ENCODE peak calls at places on chromosomes 11 and 22, in eight cellular contexts. I, V, B, L, H, T, X and A are unnamed samples. For H3K27me3 and H3K9me3, the result is how much of the 10 kb centered on the place peaks cover.

GRCh38 chr11:22707119-22707899 is 40.9 kb downstream of the GAS2 start:
- DNase-seq in I (no peak), V (no peak), B (no peak), L (no peak), H (no peak), T (no peak), X (no peak), A (no peak)

GRCh38 chr22:46297151-46297819 is 615 bp downstream of the GTSE1 start:
- DNase-seq in I (no peak), V (no peak), B (no peak), L (no peak), H (peak), T (peak), X (no peak), A (peak)

GRCh38 chr11:39965701-39966100 is 1493.8 kb downstream of the LRRC4C start:
- DNase-seq in I (no peak), V (no peak), B (no peak), L (no peak), H (no peak), T (no peak), X (no peak), A (no peak)

GRCh38 chr11:38089728-38090127 is 1491.7 kb upstream of the RAG2 start:
- DNase-seq in I (no peak), V (no peak), B (no peak), L (no peak), H (peak), T (peak), X (no peak), A (no peak)

GRCh38 chr11:27718853-27719574 is 18.8 kb upstream of the BDNF start:
- DNase-seq in I (no peak), V (no peak), B (no peak), L (no peak), H (peak), T (peak), X (peak), A (peak)

GRCh38 chr11:16278986-16279385 is 77.4 kb downstream of the SOX6 start:
- DNase-seq in I (no peak), V (no peak), B (no peak), L (no peak), H (no peak), T (no peak), X (no peak), A (no peak)

GRCh38 chr11:67405196-67405567 is 1.3 kb downstream of the TBC1D10C start:
- DNase-seq in I (no peak), V (no peak), B (no peak), L (no peak), H (no peak), T (no peak), X (no peak), A (no peak)

GRCh38 chr11:108873305-108873704 is 208.4 kb downstream of the DDX10 start:
- DNase-seq in I (no peak), V (no peak), B (no peak), L (no peak), H (no peak), T (no peak), X (no peak), A (no peak)

GRCh38 chr11:32343325-32344008 is 91.9 kb downstream of the WT1 start:
- DNase-seq in I (no peak), V (no peak), B (no peak), L (no peak), H (no peak), T (no peak), X (no peak), A (no peak)

GRCh38 chr22:22395230-22395629 is 113.3 kb downstream of the ZNF280B start:
- DNase-seq in I (no peak), V (no peak), B (no peak), L (no peak), H (no peak), T (no peak), X (no peak), A (no peak)

GRCh38 chr11:46099973-46100335 is 21.3 kb downstream of the PHF21A start:
- DNase-seq in I (no peak), V (no peak), B (no peak), L (no peak), H (no peak), T (no peak), X (no peak), A (no peak)

GRCh38 chr11:93229876-93230275 is 32.1 kb upstream of the SLC36A4 start:
- DNase-seq in I (no peak), V (no peak), B (no peak), L (no peak), H (no peak), T (no peak), X (no peak), A (no peak)

GRCh38 chr11:118996926-118997626 is 862 bp upstream of the CENATAC start:
- DNase-seq in I (no peak), V (no peak), B (no peak), L (no peak), H (peak), T (no peak), X (no peak), A (peak)

GRCh38 chr11:119065369-119065768 is 2.2 kb upstream of the VPS11 start:
- DNase-seq in I (no peak), V (no peak), B (no peak), L (no peak), H (peak), T (no peak), X (no peak), A (no peak)

GRCh38 chr11:68354181-68354872 is 41.9 kb downstream of the LRP5 start:
- DNase-seq in I (no peak), V (peak), B (peak), L (peak), H (no peak), T (no peak), X (no peak), A (peak)

GRCh38 chr22:45612451-45612901 is 59.2 kb upstream of the ATXN10 start:
- DNase-seq in I (peak), V (no peak), B (peak), L (peak), H (no peak), T (no peak), X (no peak), A (peak)

GRCh38 chr11:63945482-63946163 is 6.8 kb downstream of the NAA40 start:
- DNase-seq in I (peak), V (peak), B (peak), L (peak), H (peak), T (peak), X (peak), A (peak)

GRCh38 chr22:31933816-31934482 is 10.4 kb upstream of the YWHAH start:
- DNase-seq in I (no peak), V (no peak), B (no peak), L (no peak), H (no peak), T (no peak), X (no peak), A (no peak)

GRCh38 chr11:96050435-96051182 is 126.7 kb upstream of the MTMR2 start:
- DNase-seq in I (no peak), V (no peak), B (no peak), L (no peak), H (no peak), T (no peak), X (no peak), A (no peak)

GRCh38 chr11:74696488-74696887 is 34.7 kb downstream of the CHRDL2 start:
- DNase-seq in I (no peak), V (no peak), B (no peak), L (no peak), H (no peak), T (no peak), X (no peak), A (no peak)

GRCh38 chr11:17651681-17652080 is 67.7 kb upstream of the MYOD1 start:
- DNase-seq in I (no peak), V (no peak), B (no peak), L (no peak), H (no peak), T (no peak), X (no peak), A (no peak)

GRCh38 chr22:42208362-42208761 is 62.1 kb downstream of the TCF20 start:
- DNase-seq in I (no peak), V (no peak), B (no peak), L (no peak), H (no peak), T (no peak), X (no peak), A (no peak)

GRCh38 chr22:46914916-46915894 is 152.8 kb downstream of the TBC1D22A start:
- DNase-seq in I (no peak), V (no peak), B (no peak), L (no peak), H (no peak), T (no peak), X (no peak), A (no peak)

GRCh38 chr11:65402790-65403189 is 16.4 kb downstream of the FRMD8 start:
- DNase-seq in I (no peak), V (no peak), B (no peak), L (no peak), H (no peak), T (no peak), X (no peak), A (no peak)

GRCh38 chr11:65399845-65400244 is 13.4 kb downstream of the FRMD8 start:
- DNase-seq in I (no peak), V (no peak), B (no peak), L (no peak), H (no peak), T (no peak), X (no peak), A (no peak)

GRCh38 chr11:65401803-65402248 is 15.4 kb downstream of the FRMD8 start:
- DNase-seq in I (no peak), V (no peak), B (no peak), L (no peak), H (no peak), T (no peak), X (no peak), A (no peak)

GRCh38 chr11:65400295-65401072 is 14.0 kb downstream of the FRMD8 start:
- DNase-seq in I (no peak), V (no peak), B (no peak), L (no peak), H (no peak), T (no peak), X (no peak), A (no peak)

GRCh38 chr11:65401073-65401802 is 14.8 kb downstream of the FRMD8 start:
- DNase-seq in I (no peak), V (no peak), B (no peak), L (no peak), H (no peak), T (no peak), X (no peak), A (no peak)
- H3K27me3 ChIP-seq in I (under half), V (under half), B (under half), L (under half), H (under half), T (under half), X (under half), A (under half)

DNA sequence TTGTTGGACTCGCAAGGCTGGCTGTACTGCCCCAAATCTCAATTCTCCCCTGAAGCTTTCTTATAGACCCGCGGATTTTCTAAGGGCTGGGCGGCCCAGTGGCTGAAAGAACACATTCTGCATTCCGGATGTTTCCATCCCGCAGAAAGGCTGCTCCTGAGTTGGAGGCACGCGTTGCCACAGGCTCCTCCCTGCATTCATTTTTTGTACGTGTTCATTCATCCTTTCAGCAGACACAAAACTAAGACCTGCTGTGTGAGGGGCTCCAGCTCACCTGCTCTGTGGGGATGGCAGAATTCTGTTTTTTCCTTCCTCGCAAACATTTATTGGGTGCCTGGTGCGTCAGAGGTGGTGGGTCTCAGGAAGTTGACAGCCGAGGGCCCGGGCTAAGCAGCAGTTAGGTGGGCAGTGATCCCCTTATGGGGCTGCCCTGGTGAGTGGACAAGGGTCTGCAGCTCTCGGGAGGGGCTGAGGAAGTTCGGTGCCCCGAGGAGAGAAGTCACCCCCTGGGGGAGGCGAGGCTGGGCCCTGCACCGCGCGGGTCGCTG is 23.7 kb downstream of the SHANK3 start:
- DNase-seq in I (no peak), V (no peak), B (peak), L (no peak), H (no peak), T (no peak), X (no peak), A (no peak)
- H3K4me3 ChIP-seq in I (no peak), V (no peak), B (peak), L (peak), H (no peak), T (no peak), X (no peak), A (no peak)

DNA sequence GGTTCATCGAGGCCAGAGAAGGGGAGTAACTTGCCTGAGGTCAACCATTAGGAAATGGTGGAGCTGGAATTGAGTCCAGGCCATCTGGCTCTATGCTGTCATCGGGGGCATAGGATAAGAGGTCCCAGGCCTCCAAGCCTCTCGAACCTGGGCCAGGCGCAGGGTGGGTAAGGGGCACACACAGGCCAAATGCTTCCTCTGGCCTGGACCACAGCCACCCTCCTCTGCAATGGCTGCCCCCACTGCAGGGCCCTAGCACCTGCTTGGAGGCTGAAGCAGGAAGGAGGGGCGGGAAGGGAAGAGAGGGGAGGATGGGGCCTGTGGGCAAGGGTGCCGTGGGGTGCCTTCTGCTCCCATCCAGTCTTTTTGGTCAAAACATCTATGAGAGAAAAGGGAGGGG is 21.3 kb downstream of the B3GAT1 start:
- DNase-seq in I (no peak), V (no peak), B (no peak), L (no peak), H (no peak), T (no peak), X (no peak), A (no peak)
- H3K9me3 ChIP-seq in I (under half), V (under half), B (under half), L (under half), H (under half), T (under half), X (under half), A (under half)

GRCh38 chr11:110715541-110715940 is 3.3 kb upstream of the ARHGAP20 start:
- DNase-seq in I (no peak), V (no peak), B (no peak), L (no peak), H (no peak), T (no peak), X (no peak), A (no peak)
- H3K27me3 ChIP-seq in I (under half), V (under half), B (under half), L (under half), H (half or more), T (under half), X (under half), A (under half)

GRCh38 chr22:30434775-30435315 is 9.3 kb downstream of the MTFP1 start:
- DNase-seq in I (no peak), V (no peak), B (no peak), L (no peak), H (no peak), T (no peak), X (no peak), A (no peak)
- H3K4me3 ChIP-seq in I (no peak), V (peak), B (no peak), L (no peak), H (no peak), T (no peak), X (no peak), A (no peak)

GRCh38 chr22:10778296-10778814 is 4749.6 kb upstream of the OR11H1 start:
- DNase-seq in I (no peak), V (no peak), B (no peak), L (no peak), H (no peak), T (no peak), X (no peak), A (no peak)
- H3K9me3 ChIP-seq in I (under half), V (under half), B (under half), L (under half), H (under half), T (under half), X (under half), A (under half)

GRCh38 chr11:33797879-33798278 is 23.6 kb upstream of the FBXO3 start:
- DNase-seq in I (no peak), V (no peak), B (no peak), L (no peak), H (no peak), T (no peak), X (no peak), A (no peak)

GRCh38 chr11:33804471-33804870 is 30.2 kb upstream of the FBXO3 start:
- DNase-seq in I (no peak), V (no peak), B (no peak), L (no peak), H (no peak), T (no peak), X (no peak), A (no peak)

GRCh38 chr11:33802414-33802950 is 28.2 kb upstream of the FBXO3 start:
- DNase-seq in I (no peak), V (peak), B (peak), L (peak), H (peak), T (peak), X (peak), A (peak)

DNA sequence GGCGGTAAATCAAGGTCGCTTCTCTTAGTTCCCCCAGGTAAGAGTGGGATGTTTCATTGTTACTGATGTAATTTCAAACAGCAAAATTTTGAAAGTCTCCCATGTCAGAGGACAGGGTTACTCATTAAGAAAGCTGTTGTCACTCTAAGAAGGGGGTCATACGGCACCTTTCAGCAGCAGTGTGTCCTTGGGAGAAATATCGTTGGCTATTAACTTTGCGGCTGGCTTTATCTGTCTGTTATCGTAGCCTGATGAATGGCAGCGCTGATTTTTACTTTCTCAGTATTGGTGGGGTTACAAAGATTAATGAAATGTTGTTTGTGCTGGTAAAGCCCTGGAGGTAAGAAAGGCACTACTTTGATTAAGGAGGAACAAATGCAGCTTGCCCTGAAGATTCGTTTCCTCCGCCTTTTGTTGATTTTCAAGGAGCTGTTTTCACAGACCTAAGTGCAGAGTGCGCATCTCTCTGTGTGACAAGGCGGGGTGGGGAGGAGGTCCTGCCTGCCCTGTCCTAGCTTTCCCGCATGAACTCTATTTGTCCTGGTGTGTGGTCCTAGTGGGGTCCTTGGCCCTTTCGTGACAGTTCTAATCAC is 27.6 kb upstream of the FBXO3 start:
- DNase-seq in I (no peak), V (peak), B (no peak), L (no peak), H (peak), T (no peak), X (peak), A (no peak)
- H3K27me3 ChIP-seq in I (under half), V (under half), B (under half), L (under half), H (half or more), T (under half), X (under half), A (under half)

GRCh38 chr11:120994460-120994859 is 29.4 kb upstream of the TBCEL start:
- DNase-seq in I (no peak), V (no peak), B (no peak), L (no peak), H (no peak), T (no peak), X (no peak), A (no peak)
- H3K4me3 ChIP-seq in I (no peak), V (no peak), B (no peak), L (no peak), H (no peak), T (no peak), X (no peak), A (no peak)